ENCODE peak calls at places on chromosomes 16 and 17, in eight cellular contexts. Y is thoracic aorta; P is GM12865; Q is iPS DF 6.9; D is GM10248; H is activated naive CD8-positive, alpha-beta T cell treated with anti-CD3 and anti-CD28 coated beads for 36 hours; I is putamen; M is H9. T is an unnamed sample.

GRCh38 chr17:2239882-2240430 is 63.6 kb downstream of the SMG6 start:
- DNase-seq in Y (peak), P (peak), Q (no peak), D (peak), H (peak), I (no peak), M (no peak), T (peak)

GRCh38 chr16:27568077-27568476 is 18.1 kb downstream of the KATNIP start:
- DNase-seq in Y (no peak), P (no peak), Q (no peak), D (no peak), H (no peak), I (no peak), M (no peak), T (no peak)

GRCh38 chr16:81181013-81181720 is 57.3 kb upstream of the BCO1 start:
- DNase-seq in Y (peak), P (no peak), Q (peak), D (no peak), H (no peak), I (no peak), M (peak), T (no peak)

GRCh38 chr17:40093005-40093579 is 7.3 kb downstream of the NR1D1 start:
- DNase-seq in Y (no peak), P (no peak), Q (no peak), D (no peak), H (no peak), I (no peak), M (no peak), T (no peak)

GRCh38 chr17:1107777-1108559 is 71.8 kb downstream of the ABR start:
- DNase-seq in Y (no peak), P (no peak), Q (no peak), D (no peak), H (no peak), I (no peak), M (peak), T (peak)

GRCh38 chr16:1154887-1155331 is 2.0 kb downstream of the CACNA1H start:
- DNase-seq in Y (no peak), P (no peak), Q (no peak), D (no peak), H (no peak), I (no peak), M (no peak), T (no peak)

GRCh38 chr17:46890638-46891037 is 32.3 kb upstream of the GOSR2 start:
- DNase-seq in Y (no peak), P (no peak), Q (no peak), D (no peak), H (no peak), I (no peak), M (no peak), T (no peak)

GRCh38 chr17:57940653-57941329 is 14.4 kb downstream of the CUEDC1 start:
- DNase-seq in Y (no peak), P (peak), Q (no peak), D (peak), H (no peak), I (no peak), M (no peak), T (no peak)

GRCh38 chr16:54928421-54929089 is 2.1 kb upstream of the IRX5 start:
- DNase-seq in Y (no peak), P (peak), Q (no peak), D (peak), H (peak), I (no peak), M (peak), T (peak)

GRCh38 chr16:5328546-5328945 is 231.0 kb upstream of the EEF2KMT start:
- DNase-seq in Y (no peak), P (peak), Q (no peak), D (no peak), H (no peak), I (no peak), M (no peak), T (no peak)

GRCh38 chr16:57297856-57298255 is 13.4 kb upstream of the PLLP start:
- DNase-seq in Y (no peak), P (peak), Q (no peak), D (no peak), H (no peak), I (no peak), M (peak), T (peak)

GRCh38 chr17:28004344-28004743 is 38.1 kb upstream of the NLK start:
- DNase-seq in Y (no peak), P (peak), Q (no peak), D (no peak), H (no peak), I (no peak), M (no peak), T (peak)

GRCh38 chr17:65885484-65885883 is 306.4 kb downstream of the CEP112 start:
- DNase-seq in Y (no peak), P (no peak), Q (no peak), D (no peak), H (no peak), I (no peak), M (no peak), T (no peak)